ENCODE peak calls at places on chromosome 12, in nine cellular contexts. X, G, Q, F, K, N, C, Y and U are unnamed samples.

GRCh38 chr12:57088442-57089258 is at the start of gene NAB2:
- DNase-seq in F (peak; percentile 99), N (peak; percentile 88), Q (peak; percentile 97), G (peak; percentile 95), Y (peak; percentile 88), C (peak; percentile 98), X (peak; percentile 98), K (peak; percentile 86), U (peak; percentile 92)

GRCh38 chr12:28032811-28033537 is 60.4 kb upstream of the PTHLH start:
- DNase-seq in Y (no peak), N (no peak), F (no peak), X (no peak), Q (peak; percentile 24), C (no peak), G (no peak), K (no peak), U (peak; percentile 56)

GRCh38 chr12:63495974-63496373 is 172.3 kb downstream of the DPY19L2 start:
- DNase-seq in N (no peak), G (no peak), F (no peak), Y (no peak), C (no peak), Q (no peak), K (no peak), X (no peak), U (no peak)

GRCh38 chr12:120234643-120235368 is 30.7 kb downstream of the PXN start:
- DNase-seq in X (peak; percentile 86), Q (peak; percentile 97), C (peak; percentile 71), N (peak; percentile 60), Y (peak; percentile 8), K (no peak), G (peak; percentile 78), F (peak; percentile 97), U (peak; percentile 99)

GRCh38 chr12:69388371-69388770 is 28.8 kb downstream of the YEATS4 start:
- DNase-seq in C (no peak), Q (peak; percentile 81), K (no peak), G (no peak), N (no peak), X (no peak), Y (peak; percentile 27), F (no peak), U (peak; percentile 74)

GRCh38 chr12:90939382-90939781 is 15.6 kb downstream of the CCER1 start:
- DNase-seq in C (no peak), X (no peak), F (no peak), Q (peak; percentile 26), Y (no peak), G (no peak), K (no peak), N (no peak), U (no peak)

GRCh38 chr12:65781681-65782269 is 42.5 kb upstream of the HMGA2 start:
- DNase-seq in Y (no peak), C (no peak), X (no peak), F (no peak), G (peak; percentile 52), K (no peak), Q (no peak), N (no peak), U (no peak)

GRCh38 chr12:95881331-95881955 is 22.7 kb downstream of the SNRPF start:
- DNase-seq in G (no peak), F (no peak), K (no peak), C (no peak), N (no peak), X (no peak), Y (no peak), Q (peak; percentile 67), U (peak; percentile 28)

GRCh38 chr12:51318846-51319570 is 5.0 kb downstream of the BIN2 start:
- DNase-seq in F (no peak), X (no peak), Q (no peak), N (no peak), K (no peak), Y (no peak), G (no peak), C (no peak), U (no peak)

GRCh38 chr12:57244306-57244696 is 6.7 kb downstream of the STAC3 start:
- DNase-seq in F (no peak), N (no peak), G (peak; percentile 33), X (no peak), C (no peak), Y (no peak), Q (no peak), K (no peak), U (no peak)

GRCh38 chr12:50017047-50017446 is 8.2 kb downstream of the RACGAP1 start:
- DNase-seq in N (peak; percentile 42), Q (peak; percentile 93), G (no peak), Y (no peak), K (no peak), X (no peak), F (peak; percentile 87), C (no peak), U (peak; percentile 85)

GRCh38 chr12:120886194-120887018 is 17.8 kb downstream of the SPPL3 start:
- DNase-seq in F (no peak), K (no peak), Q (no peak), C (no peak), N (no peak), Y (no peak), X (no peak), G (no peak), U (no peak)

GRCh38 chr12:89501793-89502192 is 22.8 kb downstream of the GALNT4 start:
- DNase-seq in K (no peak), N (no peak), X (no peak), C (no peak), Q (no peak), F (no peak), G (no peak), Y (no peak), U (no peak)

GRCh38 chr12:132285991-132286681 is 43.3 kb downstream of the GALNT9 start:
- DNase-seq in X (peak; percentile 56), Q (peak; percentile 21), C (peak; percentile 64), Y (no peak), N (no peak), K (no peak), G (peak; percentile 48), F (no peak), U (peak; percentile 24)

GRCh38 chr12:110247340-110248095 is 33.5 kb upstream of the ATP2A2 start:
- DNase-seq in F (no peak), Y (no peak), Q (no peak), K (no peak), G (no peak), X (peak; percentile 59), N (no peak), C (no peak), U (peak; percentile 23)

GRCh38 chr12:84585996-84586395 is 326.6 kb downstream of the SLC6A15 start:
- DNase-seq in F (no peak), X (no peak), Q (peak; percentile 4), Y (no peak), N (no peak), K (no peak), G (no peak), C (no peak), U (no peak)

GRCh38 chr12:112198120-112198733 is 72.9 kb downstream of the TRAFD1 start:
- DNase-seq in Y (peak; percentile 51), Q (peak; percentile 51), N (peak; percentile 26), C (peak; percentile 85), F (no peak), G (peak; percentile 94), X (no peak), K (no peak), U (peak; percentile 75)

GRCh38 chr12:74317078-74317581 is 220.5 kb upstream of the ATXN7L3B start:
- DNase-seq in G (peak; percentile 74), Y (no peak), N (no peak), F (no peak), Q (no peak), K (no peak), X (peak; percentile 28), C (peak; percentile 60), U (peak; percentile 59)

GRCh38 chr12:60710246-60710645 is 1114.4 kb downstream of the SLC16A7 start:
- DNase-seq in C (no peak), K (no peak), F (no peak), N (no peak), G (no peak), Y (no peak), X (no peak), Q (no peak), U (no peak)

GRCh38 chr12:43285248-43285647 is 266.8 kb downstream of the ADAMTS20 start:
- DNase-seq in Y (no peak), F (no peak), N (no peak), K (no peak), G (no peak), C (no peak), X (no peak), Q (peak; percentile 98), U (peak; percentile 92)

GRCh38 chr12:30484658-30485057 is 211.0 kb downstream of the IPO8 start:
- DNase-seq in X (no peak), C (no peak), F (no peak), K (no peak), Y (no peak), G (no peak), Q (no peak), N (no peak), U (no peak)